ENCODE peak calls at places on chromosomes 3 and 15, in ten cellular contexts. U is CD4-positive, CD25-positive, alpha-beta regulatory T cell; G is HEK293T; E is activated CD4-positive, alpha-beta T cell treated with anti-CD3 and anti-CD28 coated beads, Interleukin-2, amount 50 U/mL, for 1 hour; Y is activated CD8-positive, alpha-beta memory T cell treated with anti-CD3 and anti-CD28 coated beads, Interleukin-2, amount 50 U/mL, for 48 hours; L is activated gamma-delta T cell treated with Interleukin-2 at 50 U/mL for 16 hours; O is C1 segment of cervical spinal cord; H is foreskin fibroblast; V is germinal center; R is GM10248. X is an unnamed sample.

GRCh38 chr3:14508966-14509795 is 31.0 kb downstream of the GRIP2 start:
- DNase-seq in H (no peak), R (peak; percentile 87), L (peak; percentile 72), U (peak; percentile 44), O (peak; percentile 16), V (peak; percentile 86), G (peak; percentile 89), E (peak; percentile 69), Y (peak; percentile 98), X (peak; percentile 32)

GRCh38 chr3:101532783-101533602 is 20.0 kb upstream of the SENP7 start:
- DNase-seq in E (no peak), H (no peak), Y (no peak), U (no peak), R (no peak), L (no peak), G (no peak), V (no peak), O (no peak), X (no peak)

GRCh38 chr3:38247366-38248035 is 18.1 kb upstream of the SLC22A13 start:
- DNase-seq in L (no peak), H (peak; percentile 87), E (no peak), R (no peak), O (no peak), U (no peak), V (no peak), G (peak; percentile 26), Y (no peak), X (peak; percentile 88)

GRCh38 chr3:24155291-24155690 is 210.2 kb downstream of the NR1D2 start:
- DNase-seq in O (no peak), U (no peak), L (no peak), R (no peak), Y (no peak), V (no peak), G (no peak), H (no peak), E (no peak), X (no peak)

GRCh38 chr15:75213768-75214221 is 12.1 kb downstream of the C15orf39 start:
- DNase-seq in R (no peak), L (no peak), Y (no peak), G (no peak), E (no peak), H (no peak), V (no peak), O (no peak), U (no peak), X (no peak)

GRCh38 chr15:29656636-29657475 is 165.4 kb downstream of the TJP1 start:
- DNase-seq in V (no peak), G (no peak), R (no peak), Y (no peak), O (no peak), L (no peak), E (no peak), H (no peak), U (no peak), X (peak; percentile 81)

GRCh38 chr3:51927095-51927977 is 14.4 kb downstream of the RRP9 start:
- DNase-seq in R (no peak), Y (peak; percentile 23), G (no peak), U (no peak), L (no peak), H (no peak), V (no peak), O (no peak), E (no peak), X (no peak)

GRCh38 chr3:111352585-111352984 is 189.4 kb upstream of the CD96 start:
- DNase-seq in H (no peak), R (no peak), L (no peak), V (no peak), Y (no peak), O (no peak), E (no peak), G (no peak), U (no peak), X (peak; percentile 58)

GRCh38 chr3:151421956-151422355 is 37.4 kb upstream of the P2RY12 start:
- DNase-seq in G (no peak), V (peak; percentile 44), Y (no peak), O (no peak), E (no peak), R (no peak), H (no peak), L (no peak), U (no peak), X (no peak)

GRCh38 chr3:115100172-115100571 is 46.9 kb downstream of the ZBTB20 start:
- DNase-seq in L (peak; percentile 19), G (peak; percentile 6), R (no peak), Y (no peak), H (peak; percentile 23), U (no peak), E (no peak), V (no peak), O (peak; percentile 48), X (peak; percentile 76)

GRCh38 chr15:62832231-62832630 is 210.3 kb upstream of the TPM1 start:
- DNase-seq in V (no peak), R (no peak), U (no peak), E (no peak), G (no peak), L (no peak), O (no peak), Y (no peak), H (no peak), X (no peak)

GRCh38 chr15:57377478-57377847 is 1.2 kb downstream of the CGNL1 start:
- DNase-seq in H (no peak), G (no peak), L (no peak), E (no peak), V (no peak), R (no peak), O (no peak), U (no peak), Y (no peak), X (no peak)

GRCh38 chr15:90603893-90604292 is 74.2 kb downstream of the CRTC3 start:
- DNase-seq in L (peak; percentile 39), O (no peak), U (no peak), R (no peak), V (no peak), H (peak; percentile 14), Y (peak; percentile 64), E (peak; percentile 59), G (no peak), X (peak; percentile 35)

GRCh38 chr15:67824157-67824899 is 981 bp upstream of the SKOR1 start:
- DNase-seq in Y (no peak), U (no peak), E (no peak), L (no peak), R (no peak), V (peak; percentile 6), G (no peak), H (no peak), O (no peak), X (no peak)

X was measured in RPMI7951.